ENCODE peak calls at places on chromosome 1, in four cellular contexts. I is HFFc6; V is stimulated activated CD8-positive, alpha-beta memory T cell treated with anti-CD3 and anti-CD28 coated beads, Interleukin-15, amount 100 ng/mL, for 1 hour; C is activated CD8-positive, alpha-beta memory T cell treated with anti-CD3 and anti-CD28 coated beads, Interleukin-2, amount 50 U/mL, for 48 hours. A is an unnamed sample.

GRCh38 chr1:25774921-25775774 is 24.8 kb upstream of the SELENON start:
- DNase-seq in C (peak; percentile 82), I (no peak), V (peak; percentile 66), A (no peak)

GRCh38 chr1:7420706-7421105 is 350.4 kb upstream of the VAMP3 start:
- DNase-seq in V (no peak), I (no peak), C (peak; percentile 17), A (no peak)

GRCh38 chr1:182752077-182752826 is 37.3 kb upstream of the NPL start:
- DNase-seq in C (no peak), I (no peak), V (no peak), A (no peak)

GRCh38 chr1:224427346-224427745 is 7.3 kb downstream of the WDR26 start:
- DNase-seq in C (no peak), V (no peak), I (peak; percentile 83), A (no peak)

GRCh38 chr1:178679237-178679636 is 45.8 kb upstream of the RALGPS2 start:
- DNase-seq in C (no peak), V (no peak), I (no peak), A (no peak)

GRCh38 chr1:216014046-216014445 is 409.2 kb downstream of the USH2A start:
- DNase-seq in I (no peak), C (no peak), V (no peak), A (no peak)

GRCh38 chr1:44565265-44565750 is 109.0 kb downstream of the TMEM53 start:
- DNase-seq in I (no peak), C (no peak), V (no peak), A (no peak)

GRCh38 chr1:30822966-30823581 is 65.5 kb upstream of the LAPTM5 start:
- DNase-seq in C (no peak), V (no peak), I (no peak), A (no peak)

GRCh38 chr1:158679289-158679688 is 7.2 kb downstream of the SPTA1 start:
- DNase-seq in I (no peak), C (no peak), V (no peak), A (no peak)

A was measured in ecto neural progenitor cell.